ENCODE peak calls at places on chromosomes 1 and 21, in nine cellular contexts. Y is non-pigmented ciliary epithelial cell; E is GOT3; I is substantia nigra; Q is stimulated activated CD4-positive, alpha-beta T cell treated with anti-CD3 and anti-CD28 coated beads, Interleukin-4, amount 100 ng/mL, for 48 hours; D is NCI-H1092; X is RCC 7860; F is EL; Z is hippocampal formation. P is an unnamed sample.

GRCh38 chr1:153791856-153792253 is 16.6 kb downstream of the SLC27A3 start:
- DNase-seq in Y (no peak), E (no peak), I (no peak), Q (no peak), D (no peak), X (no peak), F (peak; percentile 61), Z (no peak), P (no peak)

GRCh38 chr1:208249300-208249699 is 5.1 kb upstream of the PLXNA2 start:
- DNase-seq in Y (no peak), E (no peak), I (no peak), Q (no peak), D (no peak), X (no peak), F (no peak), Z (no peak), P (no peak)

GRCh38 chr1:66350001-66350547 is 183.9 kb upstream of the SGIP1 start:
- DNase-seq in Y (no peak), E (no peak), I (no peak), Q (no peak), D (no peak), X (peak; percentile 42), F (peak; percentile 68), Z (peak; percentile 60), P (no peak)

GRCh38 chr1:187460093-187460492 is 631.3 kb downstream of the PLA2G4A start:
- DNase-seq in Y (no peak), E (no peak), I (no peak), Q (no peak), D (no peak), X (no peak), F (no peak), Z (no peak), P (no peak)

GRCh38 chr1:183191833-183192232 is 5.8 kb downstream of the LAMC2 start:
- DNase-seq in Y (peak; percentile 88), E (no peak), I (no peak), Q (no peak), D (no peak), X (peak; percentile 91), F (peak; percentile 91), Z (no peak), P (no peak)

GRCh38 chr1:37726191-37726590 is 33.9 kb downstream of the CDCA8 start:
- DNase-seq in Y (no peak), E (no peak), I (peak; percentile 18), Q (no peak), D (no peak), X (no peak), F (no peak), Z (peak; percentile 50), P (no peak)

GRCh38 chr1:40030528-40031135 is 9.9 kb upstream of the CAP1 start:
- DNase-seq in Y (no peak), E (no peak), I (no peak), Q (no peak), D (no peak), X (peak; percentile 46), F (peak; percentile 58), Z (no peak), P (no peak)

GRCh38 chr1:243549108-243549507 is 293.3 kb downstream of the SDCCAG8 start:
- DNase-seq in Y (peak; percentile 92), E (no peak), I (no peak), Q (no peak), D (no peak), X (peak; percentile 65), F (peak; percentile 85), Z (no peak), P (no peak)

GRCh38 chr21:17730782-17731181 is 88.4 kb downstream of the C21orf91 start:
- DNase-seq in Y (no peak), E (no peak), I (no peak), Q (no peak), D (no peak), X (no peak), F (no peak), Z (no peak), P (no peak)

GRCh38 chr1:175303308-175303707 is 110.7 kb upstream of the KIAA0040 start:
- DNase-seq in Y (no peak), E (no peak), I (no peak), Q (no peak), D (no peak), X (no peak), F (no peak), Z (no peak), P (no peak)

GRCh38 chr1:2391034-2391384 is 345 bp downstream of the MORN1 start:
- DNase-seq in Y (no peak), E (no peak), I (no peak), Q (no peak), D (no peak), X (no peak), F (peak; percentile 40), Z (no peak), P (no peak)

GRCh38 chr1:109639841-109640184 is 16.1 kb upstream of the GSTM4 start:
- DNase-seq in Y (no peak), E (no peak), I (no peak), Q (no peak), D (no peak), X (no peak), F (no peak), Z (no peak), P (no peak)